ENCODE peak calls at places on chromosomes 6 and 20, in five cellular contexts. One of them, this sample, is unnamed.

GRCh38 chr6:105781905-105782304 is 304.2 kb upstream of the PRDM1 start:
- DNase-seq in HCT116: no peak
- DNase-seq in GM23338: no peak
- DNase-seq in prostate gland: no peak
- DNase-seq in SK-N-SH: no peak
- DNase-seq in this sample: no peak

GRCh38 chr20:35342154-35342769 is 50.0 kb upstream of the FAM83C start:
- DNase-seq in prostate gland: no peak
- DNase-seq in HCT116: no peak
- DNase-seq in GM23338: peak
- DNase-seq in SK-N-SH: no peak
- DNase-seq in this sample: no peak

GRCh38 chr20:12406978-12407377 is 489.3 kb downstream of the BTBD3 start:
- DNase-seq in GM23338: no peak
- DNase-seq in prostate gland: no peak
- DNase-seq in HCT116: no peak
- DNase-seq in SK-N-SH: no peak
- DNase-seq in this sample: no peak

GRCh38 chr20:32195581-32195980 is 12.0 kb downstream of the PLAGL2 start:
- DNase-seq in SK-N-SH: no peak
- DNase-seq in prostate gland: peak
- DNase-seq in GM23338: no peak
- DNase-seq in HCT116: no peak
- DNase-seq in this sample: no peak

GRCh38 chr6:162211022-162211421 is 516.5 kb downstream of the PRKN start:
- DNase-seq in GM23338: no peak
- DNase-seq in prostate gland: no peak
- DNase-seq in HCT116: no peak
- DNase-seq in SK-N-SH: no peak
- DNase-seq in this sample: no peak

GRCh38 chr6:44415424-44415823 is 27.9 kb downstream of the CDC5L start:
- DNase-seq in SK-N-SH: no peak
- DNase-seq in HCT116: no peak
- DNase-seq in prostate gland: no peak
- DNase-seq in GM23338: peak
- DNase-seq in this sample: no peak

GRCh38 chr20:63635431-63636141 is 8.7 kb upstream of the GMEB2 start:
- DNase-seq in HCT116: no peak
- DNase-seq in SK-N-SH: no peak
- DNase-seq in GM23338: no peak
- DNase-seq in prostate gland: no peak
- DNase-seq in this sample: no peak

GRCh38 chr6:116580198-116580597 is 8.9 kb downstream of the RWDD1 start:
- DNase-seq in HCT116: no peak
- DNase-seq in GM23338: no peak
- DNase-seq in prostate gland: no peak
- DNase-seq in SK-N-SH: no peak
- DNase-seq in this sample: no peak

GRCh38 chr20:45085867-45086266 is 15.1 kb downstream of the KCNS1 start:
- DNase-seq in HCT116: no peak
- DNase-seq in prostate gland: no peak
- DNase-seq in SK-N-SH: no peak
- DNase-seq in GM23338: peak
- DNase-seq in this sample: no peak

GRCh38 chr20:12594410-12595130 is 414.2 kb upstream of the SPTLC3 start:
- DNase-seq in prostate gland: no peak
- DNase-seq in SK-N-SH: peak
- DNase-seq in HCT116: no peak
- DNase-seq in GM23338: peak
- DNase-seq in this sample: no peak

GRCh38 chr20:14948416-14948815 is 611.0 kb upstream of the FLRT3 start:
- DNase-seq in HCT116: no peak
- DNase-seq in GM23338: no peak
- DNase-seq in SK-N-SH: no peak
- DNase-seq in prostate gland: no peak
- DNase-seq in this sample: no peak

GRCh38 chr20:18431206-18431605 is 35.6 kb downstream of the DZANK1 start:
- DNase-seq in HCT116: no peak
- DNase-seq in GM23338: no peak
- DNase-seq in SK-N-SH: no peak
- DNase-seq in prostate gland: no peak
- DNase-seq in this sample: no peak

GRCh38 chr20:32434434-32434833 is 76.3 kb downstream of the ASXL1 start:
- DNase-seq in SK-N-SH: peak
- DNase-seq in HCT116: no peak
- DNase-seq in GM23338: no peak
- DNase-seq in prostate gland: no peak
- DNase-seq in this sample: no peak

DNA sequence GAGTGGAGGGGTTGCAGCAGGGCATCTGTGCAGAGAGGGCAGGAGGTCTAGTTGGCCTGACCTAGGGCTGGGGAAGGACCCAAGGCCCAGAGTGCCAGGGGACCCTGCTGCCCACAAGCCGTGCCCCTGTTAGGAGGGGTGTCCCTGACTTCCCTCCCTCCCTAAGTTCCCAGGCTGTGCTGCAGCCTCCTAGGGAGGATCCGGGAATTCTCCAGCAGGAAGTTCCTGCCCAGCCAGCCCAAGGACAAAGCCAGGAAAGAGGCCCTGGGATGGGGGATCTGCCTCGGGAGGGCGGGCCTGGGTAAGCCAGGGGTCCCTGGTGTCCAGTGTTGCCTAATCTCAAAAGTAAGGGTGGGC is 9.3 kb upstream of the BAK1 start:
- DNase-seq in SK-N-SH: no peak
- DNase-seq in prostate gland: no peak
- DNase-seq in GM23338: no peak
- DNase-seq in HCT116: no peak
- DNase-seq in this sample: no peak
- TF ChIP-seq POLR2AphosphoS5 in SK-N-SH: no peak
- TF ChIP-seq POLR2AphosphoS5 in prostate gland: no peak
- TF ChIP-seq POLR2AphosphoS5 in GM23338: no peak
- TF ChIP-seq POLR2AphosphoS5 in HCT116: no peak
- TF ChIP-seq POLR2AphosphoS5 in this sample: no peak

GRCh38 chr6:64683682-64684081 is 1023.3 kb downstream of the EYS start:
- DNase-seq in GM23338: peak
- DNase-seq in prostate gland: no peak
- DNase-seq in HCT116: no peak
- DNase-seq in SK-N-SH: no peak
- DNase-seq in this sample: no peak
- TF ChIP-seq POLR2AphosphoS5 in GM23338: no peak
- TF ChIP-seq POLR2AphosphoS5 in prostate gland: no peak
- TF ChIP-seq POLR2AphosphoS5 in HCT116: no peak
- TF ChIP-seq POLR2AphosphoS5 in SK-N-SH: no peak
- TF ChIP-seq POLR2AphosphoS5 in this sample: no peak

DNA sequence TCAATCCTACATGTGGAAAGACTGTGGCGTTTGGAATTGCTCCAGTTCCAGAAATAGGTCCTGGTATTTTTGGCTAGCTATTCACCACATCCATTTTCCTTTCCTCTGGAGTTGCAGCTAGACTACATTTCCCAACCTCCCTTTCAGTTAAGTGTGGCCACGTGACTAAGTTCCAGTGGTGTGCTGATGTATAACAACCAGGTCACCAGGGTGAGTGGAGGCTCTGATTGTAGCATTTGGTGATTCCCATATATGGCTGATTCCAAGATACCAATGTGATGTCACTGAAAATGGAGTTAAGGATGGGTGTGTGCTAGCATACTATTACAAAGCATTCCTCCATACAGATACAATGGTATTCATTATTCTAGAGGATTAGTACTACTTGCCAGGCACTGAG is 49.7 kb upstream of the STK35 start:
- DNase-seq in prostate gland: no peak
- DNase-seq in GM23338: peak
- DNase-seq in HCT116: no peak
- DNase-seq in SK-N-SH: peak
- DNase-seq in this sample: no peak
- TF ChIP-seq POLR2AphosphoS5 in prostate gland: no peak
- TF ChIP-seq POLR2AphosphoS5 in GM23338: no peak
- TF ChIP-seq POLR2AphosphoS5 in HCT116: no peak
- TF ChIP-seq POLR2AphosphoS5 in SK-N-SH: no peak
- TF ChIP-seq POLR2AphosphoS5 in this sample: no peak

GRCh38 chr20:48773837-48774418 is 53.9 kb downstream of the PREX1 start:
- DNase-seq in GM23338: no peak
- DNase-seq in SK-N-SH: no peak
- DNase-seq in HCT116: no peak
- DNase-seq in prostate gland: no peak
- DNase-seq in this sample: peak
- TF ChIP-seq POLR2AphosphoS5 in GM23338: no peak
- TF ChIP-seq POLR2AphosphoS5 in SK-N-SH: no peak
- TF ChIP-seq POLR2AphosphoS5 in HCT116: no peak
- TF ChIP-seq POLR2AphosphoS5 in prostate gland: no peak
- TF ChIP-seq POLR2AphosphoS5 in this sample: no peak

DNA sequence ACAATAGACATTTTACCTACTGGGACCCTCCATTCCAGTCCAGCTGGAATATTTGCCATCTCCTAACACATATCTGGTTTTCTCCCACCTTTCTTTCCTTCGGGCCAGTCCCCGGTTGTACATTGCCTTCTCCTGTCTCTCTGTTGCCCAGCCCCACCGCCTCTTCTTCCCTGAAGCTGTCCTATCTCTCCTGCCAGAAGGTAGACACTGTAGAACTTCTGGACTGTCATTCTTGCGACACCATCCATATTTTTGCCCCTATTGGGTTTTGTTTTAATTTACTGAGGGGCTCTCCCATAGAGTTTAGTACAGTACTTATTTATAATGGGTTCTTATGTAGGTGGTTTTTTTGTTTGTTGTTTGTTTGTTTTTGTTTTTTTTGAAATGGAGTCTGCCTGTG is 4.9 kb downstream of the PTK7 start:
- DNase-seq in GM23338: no peak
- DNase-seq in SK-N-SH: no peak
- DNase-seq in HCT116: no peak
- DNase-seq in prostate gland: no peak
- DNase-seq in this sample: no peak
- TF ChIP-seq POLR2AphosphoS5 in GM23338: no peak
- TF ChIP-seq POLR2AphosphoS5 in SK-N-SH: no peak
- TF ChIP-seq POLR2AphosphoS5 in HCT116: no peak
- TF ChIP-seq POLR2AphosphoS5 in prostate gland: no peak
- TF ChIP-seq POLR2AphosphoS5 in this sample: no peak

DNA sequence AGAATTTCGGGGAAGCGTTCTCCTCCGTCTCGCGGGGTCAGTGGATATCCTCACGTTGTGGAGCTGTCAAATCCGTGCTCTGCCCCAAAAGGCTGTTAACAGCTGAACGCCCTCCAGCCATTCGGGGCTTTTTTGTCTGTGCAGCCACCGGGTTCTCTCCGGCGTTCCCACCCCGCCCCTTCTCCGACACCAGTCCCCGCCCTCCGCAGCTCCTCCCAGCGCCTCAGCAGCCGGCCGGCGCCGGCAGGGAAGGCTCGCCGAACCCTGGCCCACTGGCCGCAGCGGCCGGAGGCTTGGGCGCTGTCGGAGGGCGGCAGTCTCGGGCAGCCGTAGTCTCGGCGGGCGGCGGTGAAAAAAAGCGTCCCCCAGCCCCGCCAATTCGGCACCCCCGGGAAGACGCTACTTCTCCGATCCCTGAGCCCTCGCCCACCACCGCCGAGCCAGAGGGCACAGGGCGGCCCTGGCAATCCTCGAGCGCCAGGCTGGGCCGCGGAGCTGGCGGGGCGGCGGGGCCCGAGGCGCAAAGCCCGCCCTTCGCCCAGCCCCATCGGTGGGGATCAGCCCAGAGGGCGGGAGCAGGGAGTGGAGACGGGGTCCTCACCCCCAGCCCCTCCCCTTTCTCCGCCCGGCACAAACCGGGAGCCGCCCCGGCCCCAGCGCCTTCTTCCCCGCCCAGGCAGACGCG is at the start of gene SESN1:
- DNase-seq in prostate gland: peak
- DNase-seq in HCT116: peak
- DNase-seq in SK-N-SH: peak
- DNase-seq in GM23338: peak
- DNase-seq in this sample: peak
- TF ChIP-seq POLR2AphosphoS5 in prostate gland: no peak
- TF ChIP-seq POLR2AphosphoS5 in HCT116: peak
- TF ChIP-seq POLR2AphosphoS5 in SK-N-SH: peak
- TF ChIP-seq POLR2AphosphoS5 in GM23338: peak
- TF ChIP-seq POLR2AphosphoS5 in this sample: no peak

This sample was measured in HL-60.